ENCODE peak calls at places on chromosome X, in five cellular contexts. G is HepG2, L is IMR-90, A is H1, P is A549. E is an unnamed sample.

GRCh38 chrX:100435726-100436125 is 25.7 kb upstream of the PCDH19 start:
- DNase-seq in G (no peak), L (no peak), A (no peak), P (no peak), E (no peak)

GRCh38 chrX:126448681-126449080 is 103.9 kb downstream of the DCAF12L1 start:
- DNase-seq in G (no peak), L (no peak), A (no peak), P (no peak), E (no peak)

GRCh38 chrX:22134681-22135080 is 102.6 kb downstream of the PHEX start:
- DNase-seq in G (peak), L (peak), A (no peak), P (peak), E (no peak)

GRCh38 chrX:39941332-39941920 is 156.3 kb downstream of the BCOR start:
- DNase-seq in G (no peak), L (no peak), A (no peak), P (no peak), E (no peak)

GRCh38 chrX:31353095-31353494 is 281.3 kb upstream of the FTHL17 start:
- DNase-seq in G (no peak), L (peak), A (no peak), P (no peak), E (no peak)

GRCh38 chrX:131802836-131803626 is 220.1 kb upstream of the STK26 start:
- DNase-seq in G (no peak), L (peak), A (peak), P (peak), E (peak)

GRCh38 chrX:100447563-100448397 is 37.7 kb upstream of the PCDH19 start:
- DNase-seq in G (no peak), L (peak), A (peak), P (peak), E (peak)

GRCh38 chrX:1535241-1536041 is 1.5 kb downstream of the P2RY8 start:
- DNase-seq in G (no peak), L (no peak), A (no peak), P (no peak), E (no peak)

GRCh38 chrX:72576161-72576896 is 3.7 kb upstream of the HDAC8 start:
- DNase-seq in G (peak), L (peak), A (no peak), P (no peak), E (no peak)

GRCh38 chrX:131729295-131729694 is 185.4 kb downstream of the OR13H1 start:
- DNase-seq in G (no peak), L (peak), A (no peak), P (no peak), E (no peak)

GRCh38 chrX:46325312-46325877 is 219.8 kb downstream of the ZNF674 start:
- DNase-seq in G (peak), L (peak), A (no peak), P (peak), E (no peak)

GRCh38 chrX:120604359-120604782 is 470 bp downstream of the MCTS1 start:
- DNase-seq in G (peak), L (peak), A (no peak), P (peak), E (peak)

GRCh38 chrX:143472334-143472938 is 44.8 kb downstream of the SPANXN3 start:
- DNase-seq in G (no peak), L (no peak), A (no peak), P (no peak), E (no peak)

GRCh38 chrX:64894454-64895038 is 81.7 kb downstream of the ZC4H2 start:
- DNase-seq in G (peak), L (peak), A (peak), P (no peak), E (peak)

GRCh38 chrX:15146515-15146914 is 123.4 kb downstream of the ASB9 start:
- DNase-seq in G (no peak), L (no peak), A (peak), P (no peak), E (peak)

GRCh38 chrX:63186137-63186536 is 165.0 kb downstream of the SPIN4 start:
- DNase-seq in G (no peak), L (no peak), A (no peak), P (no peak), E (no peak)

GRCh38 chrX:130719399-130719798 is 183.6 kb downstream of the ENOX2 start:
- DNase-seq in G (no peak), L (no peak), A (no peak), P (no peak), E (no peak)

GRCh38 chrX:33065415-33065814 is 145.9 kb downstream of the DMD start:
- DNase-seq in G (no peak), L (no peak), A (no peak), P (no peak), E (no peak)

GRCh38 chrX:4710618-4711433 is 997.4 kb upstream of the PRKX start:
- DNase-seq in G (peak), L (no peak), A (no peak), P (no peak), E (no peak)

GRCh38 chrX:97685753-97686152 is 802.0 kb downstream of the RPA4 start:
- DNase-seq in G (peak), L (peak), A (no peak), P (peak), E (peak)

GRCh38 chrX:143634701-143635442 is 1.0 kb downstream of the SLITRK4 start:
- DNase-seq in G (no peak), L (no peak), A (no peak), P (no peak), E (no peak)

GRCh38 chrX:19772306-19772705 is 115.1 kb downstream of the SH3KBP1 start:
- DNase-seq in G (no peak), L (peak), A (no peak), P (no peak), E (no peak)

GRCh38 chrX:103373581-103373980 is 2.8 kb upstream of the BEX3 start:
- DNase-seq in G (no peak), L (no peak), A (no peak), P (peak), E (no peak)

GRCh38 chrX:9610774-9611392 is 146.0 kb downstream of the TBL1X start:
- DNase-seq in G (no peak), L (peak), A (no peak), P (no peak), E (no peak)

GRCh38 chrX:30824275-30824674 is 64.8 kb downstream of the TAB3 start:
- DNase-seq in G (no peak), L (no peak), A (no peak), P (no peak), E (no peak)

GRCh38 chrX:134695999-134696398 is 37.7 kb upstream of the PLAC1 start:
- DNase-seq in G (no peak), L (no peak), A (no peak), P (no peak), E (no peak)

DNA sequence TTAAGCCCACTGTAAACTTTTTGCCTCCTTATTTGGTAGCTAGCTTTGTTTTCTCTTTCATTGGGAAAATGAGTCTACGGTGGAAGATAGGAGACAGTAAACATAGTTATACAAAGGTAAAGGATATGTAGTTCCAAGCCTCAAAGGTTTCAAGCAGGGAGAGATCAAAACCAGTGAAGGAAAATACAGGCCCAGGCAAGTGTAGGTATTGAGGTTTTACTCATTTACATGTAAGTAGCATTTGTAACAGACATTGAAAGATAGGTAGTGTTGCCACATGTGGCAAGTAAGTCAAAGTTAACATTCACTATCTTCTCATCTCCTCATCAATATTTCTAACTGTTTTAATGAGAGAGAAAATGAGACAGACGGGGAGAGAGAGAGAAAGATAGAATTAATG is 136.5 kb downstream of the RTL3 start:
- DNase-seq in G (no peak), L (no peak), A (no peak), P (no peak), E (no peak)
- TF ChIP-seq MAFK in G (no peak), L (no peak), A (no peak), P (no peak), E (no peak)

DNA sequence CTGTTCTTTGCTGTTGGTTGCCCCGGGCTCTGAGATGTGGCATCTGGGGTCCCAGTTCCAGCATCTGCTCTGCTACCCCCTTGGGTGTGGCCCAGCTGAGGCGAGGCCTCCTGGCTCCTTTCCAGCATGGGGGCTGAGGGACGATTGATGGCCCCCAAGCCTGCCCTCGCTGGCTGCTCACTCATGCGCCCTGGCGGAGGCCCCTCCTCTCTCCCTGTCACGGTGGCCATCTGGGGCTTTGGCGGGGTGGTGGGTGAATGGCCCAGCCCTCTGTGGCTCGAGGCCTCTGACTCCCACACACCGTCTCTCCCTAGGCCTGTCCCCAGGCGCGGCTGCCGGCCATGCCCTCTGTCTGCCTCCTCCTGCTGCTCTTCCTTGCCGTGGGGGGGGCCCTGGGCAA is 1.8 kb downstream of the PLXNA3 start:
- DNase-seq in G (no peak), L (no peak), A (no peak), P (no peak), E (peak)
- TF ChIP-seq MAFK in G (no peak), L (no peak), A (no peak), P (no peak), E (no peak)

GRCh38 chrX:111917591-111917990 is 41.6 kb downstream of the TRPC5OS start:
- DNase-seq in G (no peak), L (no peak), A (no peak), P (no peak), E (no peak)
- TF ChIP-seq MAFK in G (no peak), L (no peak), A (no peak), P (no peak), E (no peak)

DNA sequence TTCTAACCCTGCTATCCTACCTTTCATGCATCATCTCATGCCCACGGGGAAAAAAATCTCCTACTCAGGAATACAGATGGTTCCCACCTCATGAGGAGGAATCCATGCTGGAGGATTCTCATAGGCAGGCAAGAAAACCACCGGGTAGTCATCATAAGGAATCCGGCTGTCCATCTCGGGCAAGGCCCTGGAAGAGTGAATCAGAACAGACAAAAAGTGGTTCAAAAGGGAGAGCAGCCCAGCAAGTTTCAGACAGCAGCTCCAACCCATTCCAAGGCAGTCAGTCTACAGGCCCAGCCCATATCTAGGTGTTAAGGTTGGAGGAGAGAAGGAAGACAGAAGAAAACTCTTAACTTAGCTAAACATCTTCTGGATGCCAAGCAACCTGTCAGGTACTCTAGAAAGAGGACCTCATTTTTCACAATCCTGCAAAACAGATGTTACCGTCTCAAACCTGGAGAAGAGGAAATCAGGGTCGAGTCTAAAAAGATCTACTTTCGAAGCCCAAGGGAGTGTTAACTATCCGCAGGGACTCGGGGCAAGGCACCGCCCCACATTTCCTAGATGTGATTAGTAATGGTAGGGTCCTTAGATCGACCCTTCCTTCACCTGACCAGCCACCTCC is 447 bp downstream of the PDZD11 start:
- DNase-seq in G (no peak), L (peak), A (no peak), P (no peak), E (no peak)
- TF ChIP-seq MAFK in G (no peak), L (no peak), A (no peak), P (no peak), E (no peak)